ENCODE peak calls at places on chromosomes 12 and 14, in four cellular contexts. M, F, P and B are unnamed samples.

GRCh38 chr12:110658882-110659281 is 30.0 kb downstream of the HVCN1 start:
- DNase-seq in M (no peak), F (no peak), P (no peak), B (no peak)

GRCh38 chr12:64733857-64734256 is 25.3 kb downstream of the GNS start:
- DNase-seq in F (no peak), P (no peak), M (no peak), B (no peak)

GRCh38 chr14:102690509-102691286 is 86.6 kb upstream of the TRAF3 start:
- DNase-seq in P (no peak), M (no peak), F (no peak), B (no peak)

GRCh38 chr12:119594772-119595445 is 1.3 kb downstream of the TMEM233 start:
- DNase-seq in P (no peak), F (no peak), M (no peak), B (no peak)

GRCh38 chr14:65958664-65959562 is 527.3 kb upstream of the CCDC196 start:
- DNase-seq in P (no peak), F (no peak), M (peak), B (peak)

GRCh38 chr12:19186722-19187661 is 57.5 kb downstream of the PLEKHA5 start:
- DNase-seq in M (peak), P (no peak), F (peak), B (no peak)

GRCh38 chr12:14567311-14568195 is at the start of gene PLBD1:
- DNase-seq in P (no peak), F (no peak), M (peak), B (peak)

GRCh38 chr12:14768823-14769405 is 34.4 kb downstream of the WBP11 start:
- DNase-seq in M (no peak), F (no peak), P (peak), B (no peak)

GRCh38 chr12:110578522-110579238 is 4.4 kb downstream of the PPTC7 start:
- DNase-seq in P (no peak), M (no peak), F (no peak), B (no peak)

GRCh38 chr12:106305376-106305775 is 2.8 kb downstream of the TCP11L2 start:
- DNase-seq in M (no peak), P (no peak), F (no peak), B (no peak)

GRCh38 chr12:95918194-95918993 is 24.0 kb downstream of the CCDC38 start:
- DNase-seq in F (peak), P (no peak), M (peak), B (peak)

GRCh38 chr12:54215990-54216579 is 27.3 kb upstream of the SMUG1 start:
- DNase-seq in P (no peak), F (no peak), M (peak), B (no peak)

GRCh38 chr12:108640802-108641445 is 7.2 kb upstream of the SELPLG start:
- DNase-seq in P (no peak), M (peak), F (no peak), B (no peak)

GRCh38 chr14:22627506-22628263 is 16.5 kb downstream of the OR6J1 start:
- DNase-seq in F (no peak), P (no peak), M (no peak), B (no peak)

GRCh38 chr12:55647027-55647426 is 10.3 kb downstream of the OR10P1 start:
- DNase-seq in P (no peak), M (no peak), F (no peak), B (no peak)

GRCh38 chr14:65676361-65677014 is 264.0 kb downstream of the FUT8 start:
- DNase-seq in F (no peak), M (no peak), P (no peak), B (no peak)

GRCh38 chr12:71646512-71646911 is 17.1 kb downstream of the ZFC3H1 start:
- DNase-seq in F (no peak), M (no peak), P (no peak), B (no peak)

GRCh38 chr12:3935078-3935477 is 61.9 kb upstream of the PARP11 start:
- DNase-seq in P (no peak), F (no peak), M (no peak), B (no peak)

GRCh38 chr14:103332143-103332919 is 1.7 kb upstream of the EIF5 start:
- DNase-seq in P (no peak), F (no peak), M (no peak), B (no peak)

GRCh38 chr12:120262852-120263724 is 2.4 kb downstream of the PXN start:
- DNase-seq in F (no peak), M (no peak), P (no peak), B (no peak)

GRCh38 chr12:118150625-118151024 is 14.7 kb downstream of the PEBP1 start:
- DNase-seq in F (no peak), M (no peak), P (no peak), B (no peak)

GRCh38 chr14:100103261-100104005 is 38.2 kb downstream of the EVL start:
- DNase-seq in F (no peak), M (no peak), P (no peak), B (no peak)

GRCh38 chr12:95198914-95199313 is 18.4 kb downstream of the FGD6 start:
- DNase-seq in F (no peak), M (no peak), P (peak), B (no peak)

GRCh38 chr12:66030217-66030781 is 100.3 kb downstream of the LLPH start:
- DNase-seq in M (no peak), P (no peak), F (no peak), B (no peak)

GRCh38 chr12:66032739-66033138 is 97.8 kb downstream of the LLPH start:
- DNase-seq in M (no peak), F (no peak), P (no peak), B (no peak)

GRCh38 chr12:66036317-66036716 is 94.2 kb downstream of the LLPH start:
- DNase-seq in P (no peak), F (no peak), M (no peak), B (no peak)

GRCh38 chr12:66035289-66035961 is 95.1 kb downstream of the LLPH start:
- DNase-seq in F (no peak), M (no peak), P (no peak), B (no peak)
- TF ChIP-seq SPI1 in F (no peak), M (no peak), P (no peak), B (no peak)

GRCh38 chr14:35400707-35401421 is 3.7 kb downstream of the NFKBIA start:
- DNase-seq in P (no peak), M (no peak), F (peak), B (no peak)
- TF ChIP-seq SPI1 in P (no peak), M (no peak), F (no peak), B (no peak)

GRCh38 chr12:9673404-9674225 is 4.1 kb downstream of the CLEC2D start:
- DNase-seq in M (peak), P (no peak), F (no peak), B (no peak)
- TF ChIP-seq SPI1 in M (no peak), P (no peak), F (no peak), B (no peak)

DNA sequence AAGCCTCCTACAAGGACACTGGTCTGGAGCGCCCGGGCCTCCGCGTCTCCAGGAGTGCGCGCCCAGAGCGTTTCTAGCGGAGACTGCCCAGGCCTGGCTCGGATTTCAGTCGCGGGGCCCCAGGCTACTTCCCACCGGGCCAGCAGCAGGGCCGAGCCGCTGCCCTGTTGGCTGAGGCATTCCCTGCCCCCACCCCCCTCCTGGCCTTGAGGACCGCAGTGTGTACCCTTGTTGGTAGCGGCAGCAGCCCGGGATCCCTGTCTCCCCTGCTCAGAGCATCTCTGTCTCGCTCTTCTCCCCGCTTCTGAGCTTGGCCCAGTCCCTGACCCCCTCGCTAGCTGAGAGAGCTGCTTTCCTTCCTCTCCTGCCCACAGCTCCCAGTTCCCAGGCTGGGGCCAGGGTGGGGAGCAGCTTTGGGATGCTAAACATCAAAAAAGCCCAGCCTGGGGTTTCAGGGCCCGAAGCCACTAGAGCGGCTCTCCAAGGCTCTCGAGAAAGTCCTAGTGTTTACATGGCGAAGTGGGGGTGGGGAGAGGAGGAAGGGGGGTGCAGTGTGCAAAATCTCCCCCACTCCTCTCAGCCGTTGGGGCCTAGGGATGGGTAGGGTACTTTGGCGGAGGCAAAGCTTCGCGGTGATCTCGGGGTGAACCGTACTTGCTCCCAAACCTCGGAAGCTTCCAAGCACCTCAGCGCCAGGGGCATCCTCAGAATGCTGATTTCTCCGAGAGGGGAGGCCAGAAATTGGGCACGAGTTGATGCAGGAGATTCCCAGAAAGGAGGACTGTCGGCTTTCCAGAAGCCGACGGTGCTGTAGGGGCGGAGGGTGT is 6.4 kb downstream of the NKX2-1 start:
- DNase-seq in M (no peak), F (no peak), P (no peak), B (no peak)
- TF ChIP-seq SPI1 in M (no peak), F (no peak), P (no peak), B (no peak)

DNA sequence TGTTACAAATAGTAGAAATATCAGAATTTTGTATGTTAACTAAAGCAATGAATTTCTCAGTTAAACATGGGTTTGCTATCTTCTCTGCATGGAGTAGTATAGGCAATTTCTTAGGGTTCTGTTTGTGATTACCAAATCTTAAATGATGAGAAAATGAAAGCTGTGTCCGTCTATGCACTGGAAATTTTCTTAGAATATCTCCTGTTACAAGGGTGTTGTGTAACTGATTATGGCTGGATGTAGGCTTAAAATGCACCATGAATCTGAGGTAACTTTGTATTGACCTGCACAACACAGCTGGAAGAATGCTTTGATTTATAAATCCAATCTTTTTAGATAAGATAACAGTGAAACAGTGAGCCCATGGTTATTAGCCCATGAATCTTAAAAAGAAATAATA is 17.8 kb downstream of the TRIP11 start:
- DNase-seq in P (no peak), F (no peak), M (no peak), B (no peak)
- TF ChIP-seq SPI1 in P (no peak), F (no peak), M (no peak), B (no peak)

GRCh38 chr12:2475984-2476383 is 318.8 kb upstream of the FKBP4 start:
- DNase-seq in M (no peak), F (no peak), P (no peak), B (no peak)

GRCh38 chr12:2481951-2482350 is 312.8 kb upstream of the FKBP4 start:
- DNase-seq in P (no peak), F (no peak), M (no peak), B (no peak)

GRCh38 chr12:2481346-2481745 is 313.4 kb upstream of the FKBP4 start:
- DNase-seq in F (no peak), M (no peak), P (no peak), B (no peak)

GRCh38 chr12:2479866-2480510 is 314.8 kb upstream of the FKBP4 start:
- DNase-seq in P (no peak), M (no peak), F (no peak), B (no peak)

DNA sequence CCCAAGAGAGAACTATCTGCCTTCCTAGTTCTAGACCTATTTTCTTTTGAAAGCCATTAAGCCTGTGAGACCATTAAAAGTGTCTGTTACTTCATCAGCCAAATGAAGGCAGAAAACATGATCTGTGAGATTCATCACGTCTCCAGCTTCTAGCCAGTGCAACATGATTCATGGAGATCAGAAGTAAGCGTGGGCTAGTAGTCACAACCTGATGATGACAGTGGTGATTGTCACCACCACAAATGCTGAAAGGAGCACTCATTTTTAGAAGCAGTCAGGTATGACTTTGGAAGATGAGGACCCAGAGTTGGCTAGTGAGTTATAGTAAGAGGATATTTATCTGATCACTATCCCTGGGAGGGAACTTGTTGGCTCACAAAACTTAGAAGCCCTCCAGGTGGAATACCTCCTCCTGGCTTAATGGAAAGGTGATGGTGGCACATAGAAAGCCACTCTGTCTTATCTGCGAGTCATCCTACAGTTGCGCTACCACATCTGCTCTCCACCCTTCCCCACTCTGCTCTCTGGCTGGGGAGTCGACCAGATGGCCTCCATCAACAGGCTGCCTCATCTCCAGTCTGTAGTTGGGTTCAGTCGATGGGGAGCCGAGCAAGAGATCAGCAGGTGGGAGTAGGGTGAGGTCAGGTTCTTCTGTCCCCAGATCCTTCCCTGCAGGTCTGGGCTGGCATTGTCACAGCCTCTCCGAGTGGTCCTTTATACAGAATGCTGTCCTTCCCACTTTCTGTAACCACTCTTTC is 317.6 kb upstream of the FKBP4 start:
- DNase-seq in F (no peak), P (no peak), M (no peak), B (no peak)
- TF ChIP-seq SPI1 in F (no peak), P (no peak), M (no peak), B (no peak)